ENCODE peak calls at places on chromosome 4, in seven cellular contexts. E is HCT116, S is K562, R is T47D, I is HepG2, W is GM12878, D is SK-N-SH. J is an unnamed sample.

GRCh38 chr4:24394041-24394440 is 190.3 kb downstream of the DHX15 start:
- DNase-seq in W (no peak), R (no peak), D (no peak), I (no peak), S (no peak), E (no peak), J (no peak)

GRCh38 chr4:95095352-95095974 is 337.7 kb downstream of the BMPR1B start:
- DNase-seq in I (peak), E (peak), W (no peak), S (no peak), D (peak), R (peak), J (no peak)

GRCh38 chr4:109810580-109811387 is 4.8 kb upstream of the GAR1 start:
- DNase-seq in I (no peak), S (peak), E (no peak), D (no peak), R (no peak), W (no peak), J (no peak)

GRCh38 chr4:36323801-36324419 is 42.5 kb downstream of the DTHD1 start:
- DNase-seq in D (no peak), W (no peak), I (no peak), R (no peak), S (no peak), E (no peak), J (no peak)

GRCh38 chr4:42350611-42351182 is 46.6 kb upstream of the SHISA3 start:
- DNase-seq in R (no peak), S (no peak), D (no peak), I (no peak), E (no peak), W (no peak), J (no peak)

GRCh38 chr4:82017680-82018079 is 356.1 kb downstream of the HNRNPD start:
- DNase-seq in W (no peak), E (no peak), I (peak), S (peak), D (no peak), R (peak), J (no peak)

GRCh38 chr4:153573881-153574807 is 108.0 kb downstream of the TMEM131L start:
- DNase-seq in R (peak), D (peak), W (no peak), I (peak), E (peak), S (no peak), J (no peak)

GRCh38 chr4:144634978-144635747 is 10.8 kb upstream of the HHIP start:
- DNase-seq in E (no peak), R (no peak), S (no peak), I (no peak), D (no peak), W (peak), J (no peak)

GRCh38 chr4:41214158-41215146 is at the start of gene APBB2:
- DNase-seq in D (peak), R (peak), S (peak), E (peak), W (peak), I (peak), J (peak)

GRCh38 chr4:181261279-181261678 is 981.9 kb upstream of the TENM3 start:
- DNase-seq in R (peak), S (no peak), E (no peak), I (no peak), W (no peak), D (no peak), J (no peak)

GRCh38 chr4:81259151-81259550 is 44.1 kb upstream of the PRKG2 start:
- DNase-seq in I (no peak), S (no peak), W (no peak), D (no peak), E (no peak), R (no peak), J (no peak)

GRCh38 chr4:139042981-139043460 is 27.4 kb downstream of the NOCT start:
- DNase-seq in R (no peak), E (no peak), I (no peak), S (no peak), W (no peak), D (no peak), J (peak)

GRCh38 chr4:117560329-117560728 is 474.0 kb upstream of the NDST3 start:
- DNase-seq in E (peak), I (no peak), D (no peak), S (no peak), W (no peak), R (peak), J (no peak)

GRCh38 chr4:71857713-71858451 is 74.0 kb upstream of the GC start:
- DNase-seq in W (no peak), S (peak), I (no peak), R (no peak), E (no peak), D (no peak), J (peak)

GRCh38 chr4:14790487-14790886 is 211.8 kb upstream of the CPEB2 start:
- DNase-seq in S (no peak), I (no peak), R (no peak), W (no peak), E (no peak), D (no peak), J (no peak)

GRCh38 chr4:111066887-111067286 is 444.0 kb upstream of the PITX2 start:
- DNase-seq in I (no peak), R (peak), W (no peak), E (no peak), S (no peak), D (no peak), J (no peak)

GRCh38 chr4:3074846-3075651 is 568 bp downstream of the HTT start:
- DNase-seq in D (peak), W (no peak), R (peak), S (peak), I (peak), E (peak), J (peak)

GRCh38 chr4:4860381-4860802 is 927 bp downstream of the MSX1 start:
- DNase-seq in I (peak), S (peak), D (no peak), E (no peak), W (no peak), R (no peak), J (no peak)

GRCh38 chr4:125317526-125317880 is 2.7 kb downstream of the FAT4 start:
- DNase-seq in I (no peak), S (no peak), D (peak), E (no peak), R (no peak), W (no peak), J (no peak)

DNA sequence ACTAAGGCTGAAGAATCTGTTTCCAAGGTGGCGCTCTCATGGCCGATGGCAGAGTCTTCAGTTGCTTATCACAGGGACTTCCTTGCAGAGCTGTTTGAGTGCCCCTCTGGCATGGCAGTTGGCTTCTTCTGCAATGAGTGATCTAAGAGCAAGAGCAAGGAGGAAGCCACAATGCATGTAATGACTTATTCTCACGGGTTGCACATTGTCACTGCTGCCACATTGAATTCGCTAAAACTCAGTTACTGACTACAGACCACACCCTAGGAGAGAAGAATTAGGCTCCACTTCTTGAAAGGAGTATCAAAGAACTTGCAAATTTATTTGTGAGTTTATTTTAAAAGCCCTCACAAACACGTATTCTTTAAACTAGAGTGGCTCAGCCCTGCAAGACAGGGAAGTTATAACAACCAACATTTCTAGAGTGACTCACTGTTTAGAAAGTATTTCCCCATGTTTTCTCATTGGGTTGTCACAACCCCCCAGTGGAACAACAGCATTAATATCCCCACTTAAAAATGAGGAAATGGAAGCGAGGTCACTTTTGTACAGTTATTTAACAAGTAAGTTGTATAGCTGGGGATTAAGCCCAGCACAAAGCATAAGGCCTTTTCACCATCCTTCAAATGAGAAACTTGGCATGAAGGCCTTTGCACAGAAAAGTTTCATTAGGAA is 32.4 kb upstream of the RBPJ start:
- DNase-seq in D (no peak), W (peak), S (no peak), R (no peak), I (no peak), E (no peak), J (no peak)
- TF ChIP-seq JUND in D (no peak), W (no peak), S (no peak), R (no peak), I (no peak), E (no peak), J (no peak)

GRCh38 chr4:99507762-99508161 is 3.1 kb upstream of the C4orf17 start:
- DNase-seq in S (no peak), D (no peak), R (no peak), I (no peak), E (no peak), W (no peak), J (no peak)
- TF ChIP-seq JUND in S (no peak), D (no peak), R (no peak), I (no peak), E (peak), W (no peak), J (no peak)

GRCh38 chr4:76570141-76570989 is 135.3 kb downstream of the SHROOM3 start:
- DNase-seq in R (peak), S (no peak), W (no peak), E (no peak), I (peak), D (no peak), J (no peak)
- TF ChIP-seq JUND in R (no peak), S (no peak), W (no peak), E (no peak), I (no peak), D (no peak), J (no peak)

GRCh38 chr4:578451-579443 is 2.7 kb upstream of the TMEM271 start:
- DNase-seq in E (no peak), S (no peak), R (no peak), D (no peak), W (no peak), I (no peak), J (no peak)
- TF ChIP-seq JUND in E (no peak), S (no peak), R (no peak), D (no peak), W (no peak), I (no peak), J (no peak)